ENCODE peak calls at places on chromosomes 4 and X, in four cellular contexts. Z is bronchial epithelial cell; F is activated T-cell treated with anti-CD3 and anti-CD28 coated beads, Interleukin-2, amount 50 U/mL, for 72 hours; U is fibroblast of the conjunctiva. O is an unnamed sample.

GRCh38 chrX:139202742-139203410 is 327.7 kb upstream of the F9 start:
- DNase-seq in U (no peak), F (no peak), Z (no peak), O (no peak)

GRCh38 chr4:94304365-94304971 is 38.2 kb downstream of the HPGDS start:
- DNase-seq in Z (peak; percentile 46), F (no peak), U (peak; percentile 23), O (no peak)

GRCh38 chr4:151284534-151285245 is 7.7 kb downstream of the PRSS48 start:
- DNase-seq in Z (no peak), F (no peak), U (no peak), O (no peak)

GRCh38 chr4:181799670-181800069 is 443.5 kb upstream of the TENM3 start:
- DNase-seq in F (no peak), Z (no peak), U (no peak), O (no peak)

GRCh38 chr4:164977243-164978164 is at the start of gene TRIM61:
- DNase-seq in U (peak; percentile 38), F (peak; percentile 34), Z (no peak), O (peak; percentile 26)

GRCh38 chr4:185358514-185359433 is 37.0 kb downstream of the LRP2BP start:
- DNase-seq in Z (peak; percentile 56), U (no peak), F (no peak), O (no peak)

GRCh38 chr4:71231073-71231752 is 107.6 kb upstream of the SLC4A4 start:
- DNase-seq in F (no peak), Z (peak; percentile 78), U (peak; percentile 82), O (no peak)

GRCh38 chrX:118571829-118572228 is 76.2 kb downstream of the DOCK11 start:
- DNase-seq in Z (no peak), F (no peak), U (peak; percentile 53), O (no peak)

GRCh38 chrX:42098897-42099296 is 175.5 kb upstream of the CASK start:
- DNase-seq in Z (no peak), F (no peak), U (no peak), O (no peak)

GRCh38 chr4:171130126-171130801 is 682.9 kb upstream of the GALNTL6 start:
- DNase-seq in U (no peak), F (no peak), Z (no peak), O (no peak)

GRCh38 chr4:51909236-51909703 is 66.3 kb downstream of the DCUN1D4 start:
- DNase-seq in U (no peak), F (no peak), Z (no peak), O (no peak)

GRCh38 chr4:186190456-186191265 is 706 bp upstream of the CYP4V2 start:
- DNase-seq in F (peak; percentile 49), Z (peak; percentile 14), U (no peak), O (peak; percentile 41)

GRCh38 chr4:86564795-86565194 is 29.3 kb upstream of the PTPN13 start:
- DNase-seq in U (no peak), F (no peak), Z (no peak), O (no peak)

GRCh38 chrX:80022363-80023031 is 7.9 kb downstream of the TBX22 start:
- DNase-seq in F (no peak), U (no peak), Z (no peak), O (no peak)

GRCh38 chr4:133146574-133147198 is 2.4 kb upstream of the PCDH10 start:
- DNase-seq in U (peak; percentile 27), F (peak; percentile 37), Z (peak; percentile 15), O (no peak)

GRCh38 chr4:79241846-79242245 is 84.0 kb downstream of the NAA11 start:
- DNase-seq in Z (peak; percentile 35), F (no peak), U (peak; percentile 12), O (no peak)

GRCh38 chrX:18927558-18927957 is 56.4 kb downstream of the PHKA2 start:
- DNase-seq in F (no peak), U (no peak), Z (no peak), O (no peak)

GRCh38 chrX:20333672-20334071 is 67.0 kb upstream of the RPS6KA3 start:
- DNase-seq in Z (no peak), U (no peak), F (peak; percentile 18), O (no peak)

GRCh38 chr4:176277162-176277904 is 8.3 kb upstream of the ASB5 start:
- DNase-seq in Z (peak; percentile 47), F (peak; percentile 25), U (peak; percentile 47), O (no peak)

GRCh38 chrX:130680164-130681035 is 222.6 kb downstream of the ENOX2 start:
- DNase-seq in Z (no peak), U (peak; percentile 32), F (no peak), O (no peak)

GRCh38 chrX:12798601-12799000 is 7.4 kb downstream of the PRPS2 start:
- DNase-seq in Z (no peak), F (no peak), U (no peak), O (no peak)

GRCh38 chrX:41734530-41734929 is 10.5 kb downstream of the GPR82 start:
- DNase-seq in U (no peak), F (no peak), Z (peak; percentile 7), O (no peak)

GRCh38 chrX:65677954-65678469 is 10.6 kb downstream of the MSN start:
- DNase-seq in F (no peak), U (peak; percentile 81), Z (peak; percentile 91), O (no peak)

GRCh38 chr4:87932718-87933136 is 42.8 kb upstream of the SPP1 start:
- DNase-seq in Z (no peak), U (no peak), F (no peak), O (no peak)

GRCh38 chr4:8510611-8511285 is 69.4 kb upstream of the GPR78 start:
- DNase-seq in F (no peak), U (no peak), Z (no peak), O (no peak)

GRCh38 chr4:85715996-85716737 is 241.2 kb downstream of the ARHGAP24 start:
- DNase-seq in Z (no peak), F (no peak), U (peak; percentile 8), O (no peak)

GRCh38 chr4:73964862-73965611 is 16.8 kb downstream of the PF4 start:
- DNase-seq in Z (peak; percentile 26), U (no peak), F (no peak), O (no peak)

GRCh38 chr4:154807042-154807630 is 26.1 kb downstream of the RBM46 start:
- DNase-seq in F (no peak), Z (peak; percentile 58), U (peak; percentile 51), O (no peak)

GRCh38 chr4:1604706-1605205 is 79.4 kb downstream of the FAM53A start:
- DNase-seq in U (no peak), Z (no peak), F (peak; percentile 26), O (no peak)

O was measured in activated T-helper 1 cell treated with Interleukin-2 at 50 U/mL for 16 hours.